ENCODE peak calls at places on chromosomes 12 and 14, in seven cellular contexts. G, S, D, N, U, F and X are unnamed samples.

GRCh38 chr12:122449317-122449716 is 26.8 kb upstream of the CLIP1 start:
- DNase-seq in U (no peak), S (no peak), G (no peak), F (peak), N (peak), D (no peak), X (no peak)

GRCh38 chr14:64196668-64197411 is 97.3 kb downstream of the ESR2 start:
- DNase-seq in F (no peak), N (peak), G (peak), S (peak), D (no peak), U (peak), X (peak)

GRCh38 chr12:50195832-50196231 is 28.7 kb upstream of the CERS5 start:
- DNase-seq in G (no peak), D (no peak), U (no peak), N (peak), F (no peak), S (peak), X (peak)

GRCh38 chr12:107461222-107461980 is 224.2 kb upstream of the PWP1 start:
- DNase-seq in F (peak), D (no peak), N (peak), G (no peak), S (peak), U (no peak), X (peak)

GRCh38 chr14:64696355-64696844 is 7.8 kb upstream of the PLEKHG3 start:
- DNase-seq in U (no peak), N (no peak), S (peak), G (no peak), F (no peak), D (no peak), X (no peak)

GRCh38 chr14:94334837-94335236 is 11.7 kb upstream of the SERPINA6 start:
- DNase-seq in U (no peak), N (no peak), D (no peak), G (no peak), F (no peak), S (no peak), X (no peak)

GRCh38 chr14:35819591-35820540 is 6.3 kb upstream of the BRMS1L start:
- DNase-seq in U (no peak), G (no peak), F (no peak), D (no peak), N (no peak), S (no peak), X (no peak)

GRCh38 chr14:68466491-68466977 is 326.3 kb downstream of the ZFP36L1 start:
- DNase-seq in U (no peak), G (no peak), F (peak), S (no peak), D (no peak), N (peak), X (no peak)

GRCh38 chr12:28950049-28950448 is 199.0 kb upstream of the FAR2 start:
- DNase-seq in U (no peak), G (no peak), S (no peak), D (no peak), F (no peak), N (no peak), X (no peak)